ENCODE peak calls at places on chromosome 21, in six cellular contexts. F is transverse colon, D is ovary, H is uterus, P is sigmoid colon, O is stomach. Y is an unnamed sample. For H3K4me1, the result is how much of the 10 kb centered on the place peaks cover.

GRCh38 chr21:37208056-37208705 is 59.0 kb downstream of the VPS26C start:
- DNase-seq in F (peak), D (no peak), H (no peak), P (no peak), O (peak), Y (peak)

GRCh38 chr21:33117268-33117888 is 47.4 kb downstream of the OLIG1 start:
- DNase-seq in F (no peak), D (no peak), H (no peak), P (peak), O (no peak), Y (no peak)

GRCh38 chr21:40696246-40696645 is 150.7 kb downstream of the DSCAM start:
- DNase-seq in F (no peak), D (no peak), H (no peak), P (no peak), O (no peak), Y (no peak)

GRCh38 chr21:29424728-29425127 is 126.0 kb downstream of the BACH1 start:
- DNase-seq in F (no peak), D (no peak), H (no peak), P (no peak), O (no peak), Y (no peak)

GRCh38 chr21:31235671-31236450 is 108.2 kb downstream of the TIAM1 start:
- DNase-seq in F (no peak), D (no peak), H (no peak), P (no peak), O (no peak), Y (no peak)

GRCh38 chr21:16532841-16533240 is 803.1 kb downstream of the USP25 start:
- DNase-seq in F (no peak), D (no peak), H (no peak), P (no peak), O (no peak), Y (no peak)

GRCh38 chr21:19501115-19501514 is 1097.5 kb upstream of the TMPRSS15 start:
- DNase-seq in F (no peak), D (no peak), H (no peak), P (no peak), O (no peak), Y (no peak)

GRCh38 chr21:33383056-33383888 is 19.9 kb upstream of the IFNGR2 start:
- DNase-seq in F (peak), D (peak), H (peak), P (peak), O (peak), Y (peak)

GRCh38 chr21:32994305-32994704 is 31.4 kb upstream of the OLIG2 start:
- DNase-seq in F (no peak), D (no peak), H (no peak), P (no peak), O (no peak), Y (no peak)

GRCh38 chr21:20721151-20721550 is 277.1 kb upstream of the NCAM2 start:
- DNase-seq in F (no peak), D (no peak), H (no peak), P (no peak), O (no peak), Y (no peak)

GRCh38 chr21:32812035-32812434 is 40.5 kb upstream of the PAXBP1 start:
- DNase-seq in F (no peak), D (no peak), H (no peak), P (no peak), O (no peak), Y (no peak)

GRCh38 chr21:33894736-33895288 is 20.8 kb downstream of the ATP5PO start:
- DNase-seq in F (peak), D (peak), H (peak), P (peak), O (peak), Y (peak)

GRCh38 chr21:31604591-31605190 is 54.8 kb upstream of the SOD1 start:
- DNase-seq in F (peak), D (peak), H (peak), P (peak), O (peak), Y (peak)

GRCh38 chr21:28793043-28793442 is 199.6 kb downstream of the LTN1 start:
- DNase-seq in F (no peak), D (no peak), H (no peak), P (no peak), O (no peak), Y (no peak)

GRCh38 chr21:39781331-39781730 is 36.3 kb downstream of the IGSF5 start:
- DNase-seq in F (no peak), D (no peak), H (no peak), P (no peak), O (no peak), Y (no peak)

GRCh38 chr21:16539041-16539440 is 809.3 kb downstream of the USP25 start:
- DNase-seq in F (no peak), D (no peak), H (no peak), P (no peak), O (no peak), Y (no peak)

DNA sequence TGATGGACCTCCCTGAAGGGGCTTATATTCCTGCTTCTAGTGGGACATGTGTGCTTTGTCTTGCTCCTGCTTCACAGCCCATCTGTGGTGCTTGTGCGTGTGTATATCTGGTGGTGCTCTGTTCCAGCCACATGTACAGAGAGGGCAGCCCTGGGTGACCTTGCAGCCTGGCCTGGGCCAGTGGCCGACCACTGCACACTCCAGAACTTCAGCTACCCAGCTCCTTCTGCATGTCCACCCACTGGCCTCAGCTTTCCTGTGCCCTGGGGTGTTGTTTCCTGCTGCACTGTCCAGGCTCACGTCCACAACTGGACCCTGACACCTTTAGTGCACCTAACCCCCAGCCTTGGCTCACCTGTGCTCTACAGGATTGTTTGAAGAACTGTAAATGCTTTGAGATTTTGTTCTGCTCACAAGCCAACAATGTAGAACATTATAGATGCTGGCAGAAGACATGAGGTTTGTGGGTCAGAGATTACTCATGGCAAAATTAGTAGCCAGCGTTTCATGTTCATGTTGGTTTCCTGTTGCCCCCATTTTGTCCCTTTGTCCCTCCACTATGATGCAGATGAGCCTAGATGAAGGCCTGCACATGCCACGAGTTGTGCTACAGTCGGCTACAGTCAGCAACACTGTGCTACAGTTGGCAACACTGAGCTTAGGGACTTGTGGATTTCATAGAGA is 5.3 kb upstream of the S100B start:
- DNase-seq in F (no peak), D (no peak), H (no peak), P (no peak), O (no peak), Y (no peak)
- H3K4me1 ChIP-seq in F (under half), D (under half), H (under half), P (under half), O (under half), Y (under half)

GRCh38 chr21:26169611-26170470 is 729 bp downstream of the APP start:
- DNase-seq in F (peak), D (peak), H (peak), P (peak), O (peak), Y (peak)
- TF ChIP-seq POLR2A in F (peak), D (peak), H (no peak), P (no peak), O (no peak), Y (peak)

GRCh38 chr21:42314616-42315295 is 453 bp downstream of the TFF3 start:
- DNase-seq in F (peak), D (no peak), H (peak), P (no peak), O (no peak), Y (no peak)

GRCh38 chr21:42317341-42317741 is 2.1 kb upstream of the TFF3 start:
- DNase-seq in F (peak), D (no peak), H (peak), P (no peak), O (no peak), Y (no peak)

GRCh38 chr21:42316891-42317290 is 1.7 kb upstream of the TFF3 start:
- DNase-seq in F (peak), D (no peak), H (peak), P (no peak), O (no peak), Y (no peak)

GRCh38 chr21:42313501-42313969 is 1.7 kb downstream of the TFF3 start:
- DNase-seq in F (peak), D (no peak), H (no peak), P (no peak), O (peak), Y (peak)

DNA sequence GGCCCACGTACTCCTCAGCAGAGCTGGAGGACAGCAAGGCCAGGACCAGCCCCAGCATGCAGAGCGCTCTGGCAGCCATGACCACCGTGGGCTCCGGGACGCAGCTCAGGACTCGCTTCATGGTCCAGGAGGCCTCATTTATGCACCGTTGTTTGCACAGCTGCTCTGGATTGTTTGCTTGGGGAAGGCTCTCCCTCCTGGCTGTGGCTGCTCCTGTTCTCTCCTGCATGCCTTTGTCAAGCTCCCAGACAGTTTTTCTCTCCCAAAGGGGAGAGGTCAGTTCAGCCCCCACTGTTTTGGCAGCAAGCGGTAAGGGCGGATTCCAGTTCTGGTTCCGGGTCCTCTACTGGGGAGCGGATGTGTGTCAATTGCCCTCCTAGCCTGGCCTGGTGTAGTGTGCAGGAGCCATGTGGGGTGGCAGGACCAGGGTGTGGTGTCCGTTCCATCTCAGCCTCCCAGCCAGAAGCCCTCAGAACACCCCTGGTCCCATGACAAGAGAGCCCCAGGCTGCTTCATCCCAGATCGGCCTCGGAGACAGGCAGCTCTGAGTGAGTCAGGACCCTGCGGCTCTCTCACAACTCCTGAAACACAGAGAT is at the start of gene TFF3:
- DNase-seq in F (peak), D (no peak), H (peak), P (no peak), O (peak), Y (peak)
- H3K4me1 ChIP-seq in F (under half), D (under half), H (under half), P (under half), O (under half), Y (under half)

DNA sequence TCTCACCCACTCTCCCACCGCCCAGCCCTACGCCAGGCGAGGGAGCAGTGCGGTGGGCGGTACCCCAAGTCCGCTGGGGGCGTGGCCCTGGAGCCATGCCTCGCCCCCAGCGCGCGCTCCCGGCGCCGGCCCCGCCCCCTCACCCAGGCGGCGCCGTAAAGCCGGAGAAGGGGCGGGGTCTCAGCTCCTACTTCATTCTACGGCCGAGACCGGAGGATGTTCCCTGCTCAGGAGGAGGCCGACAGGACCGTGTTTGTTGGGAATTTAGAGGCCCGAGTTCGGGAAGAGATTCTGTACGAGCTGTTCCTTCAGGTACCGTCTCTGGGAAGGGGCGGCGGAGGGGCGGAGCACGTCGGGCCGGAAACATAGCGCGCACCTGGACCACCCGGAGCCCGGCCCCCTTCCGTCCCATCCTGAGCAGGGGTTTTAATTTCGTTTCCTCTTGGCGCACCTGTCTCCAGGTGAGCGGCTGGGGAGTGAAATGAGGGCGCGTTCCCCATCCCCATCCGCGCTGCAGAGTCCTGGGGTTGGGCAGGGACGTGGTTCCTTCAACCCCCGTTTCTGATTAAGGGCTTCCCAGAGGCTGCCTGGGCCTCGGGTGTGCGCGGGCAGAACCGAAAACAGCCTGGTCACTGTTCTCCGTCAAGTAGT is at the start of gene RBM11:
- DNase-seq in F (peak), D (peak), H (peak), P (peak), O (peak), Y (peak)
- TF ChIP-seq POLR2A in F (no peak), D (peak), H (no peak), P (no peak), O (no peak), Y (no peak)

GRCh38 chr21:45297869-45298268 is 10.2 kb upstream of the POFUT2 start:
- DNase-seq in F (no peak), D (no peak), H (no peak), P (peak), O (no peak), Y (no peak)
- H3K4me1 ChIP-seq in F (under half), D (under half), H (under half), P (under half), O (under half), Y (under half)

DNA sequence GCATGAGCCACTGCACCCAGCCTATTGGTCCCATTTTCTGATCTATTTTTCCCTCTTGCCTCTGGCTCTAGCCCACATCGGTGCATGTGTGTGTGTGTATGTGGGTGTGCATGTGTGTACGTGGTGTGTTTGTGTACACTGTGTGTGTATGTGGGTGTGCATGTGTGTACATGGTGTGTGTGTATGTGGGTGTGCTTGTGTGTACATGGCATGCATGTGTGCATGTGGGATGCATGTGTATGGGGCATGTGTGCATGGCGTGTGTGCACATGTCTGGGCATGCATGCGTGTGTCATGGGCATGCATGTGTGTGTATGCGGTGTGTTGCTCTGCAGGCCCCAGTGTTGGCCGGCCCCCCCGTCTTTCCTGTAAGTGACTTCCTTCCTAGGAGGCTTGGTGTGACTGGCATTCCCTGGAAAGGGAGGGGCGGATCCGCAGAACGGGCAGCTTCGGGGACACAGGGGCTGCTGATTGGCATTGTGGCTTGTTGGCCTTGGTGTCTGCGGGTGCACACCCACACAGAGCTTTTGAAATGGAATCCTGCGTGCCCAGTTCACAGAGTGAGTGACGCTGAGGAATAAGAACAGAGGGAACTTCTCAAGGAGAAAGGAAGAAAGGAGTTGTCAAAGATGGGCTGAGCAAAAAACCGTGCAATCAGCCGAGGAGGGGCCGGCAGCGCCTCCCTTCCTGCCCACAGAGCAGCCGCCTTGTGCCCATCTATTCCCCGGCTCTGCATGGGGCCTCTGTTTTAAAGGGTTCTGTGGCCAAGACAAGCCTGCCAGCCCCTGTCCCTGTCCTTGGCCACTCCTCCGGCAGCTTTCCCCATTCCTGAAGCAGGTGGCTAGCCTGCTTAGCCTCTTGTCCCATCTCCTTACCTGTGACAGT is 8.0 kb downstream of the PDXK start:
- DNase-seq in F (no peak), D (peak), H (no peak), P (no peak), O (no peak), Y (no peak)
- TF ChIP-seq POLR2A in F (no peak), D (no peak), H (no peak), P (no peak), O (no peak), Y (no peak)

GRCh38 chr21:14918542-14918941 is 146.3 kb downstream of the NRIP1 start:
- DNase-seq in F (no peak), D (no peak), H (no peak), P (no peak), O (no peak), Y (no peak)
- H3K4me1 ChIP-seq in F (under half), D (under half), H (under half), P (under half), O (under half), Y (under half)

Y was measured in Peyer's patch.